ENCODE peak calls at places on chromosomes 3 and 15, in five cellular contexts. One of them, this sample, is unnamed.

GRCh38 chr3:94716326-94717018 is 653.6 kb downstream of the NSUN3 start:
- DNase-seq in lower lobe of right lung: no peak
- DNase-seq in RWPE1: no peak
- DNase-seq in SK-N-SH: no peak
- DNase-seq in endothelial cell: no peak
- DNase-seq in this sample: no peak

GRCh38 chr15:78481917-78482316 is 25.5 kb upstream of the HYKK start:
- DNase-seq in RWPE1: no peak
- DNase-seq in lower lobe of right lung: no peak
- DNase-seq in endothelial cell: no peak
- DNase-seq in SK-N-SH: no peak
- DNase-seq in this sample: no peak

GRCh38 chr3:103166890-103167289 is 732.1 kb downstream of the ZPLD1 start:
- DNase-seq in endothelial cell: no peak
- DNase-seq in RWPE1: no peak
- DNase-seq in SK-N-SH: no peak
- DNase-seq in lower lobe of right lung: no peak
- DNase-seq in this sample: no peak

GRCh38 chr3:52527732-52528595 is 5.7 kb downstream of the NT5DC2 start:
- DNase-seq in lower lobe of right lung: no peak
- DNase-seq in RWPE1: no peak
- DNase-seq in SK-N-SH: no peak
- DNase-seq in endothelial cell: no peak
- DNase-seq in this sample: no peak

GRCh38 chr15:57565326-57565725 is 26.4 kb upstream of the MYZAP start:
- DNase-seq in RWPE1: no peak
- DNase-seq in SK-N-SH: no peak
- DNase-seq in lower lobe of right lung: no peak
- DNase-seq in endothelial cell: no peak
- DNase-seq in this sample: no peak

GRCh38 chr3:46612324-46612723 is at the start of gene FAM240A:
- DNase-seq in RWPE1: no peak
- DNase-seq in SK-N-SH: no peak
- DNase-seq in endothelial cell: no peak
- DNase-seq in lower lobe of right lung: no peak
- DNase-seq in this sample: no peak

GRCh38 chr15:69451951-69452701 is 492 bp upstream of the RPLP1 start:
- DNase-seq in endothelial cell: no peak
- DNase-seq in lower lobe of right lung: peak
- DNase-seq in RWPE1: peak
- DNase-seq in SK-N-SH: peak
- DNase-seq in this sample: peak

GRCh38 chr3:86969500-86970189 is 21.3 kb downstream of the VGLL3 start:
- DNase-seq in SK-N-SH: peak
- DNase-seq in lower lobe of right lung: no peak
- DNase-seq in RWPE1: no peak
- DNase-seq in endothelial cell: peak
- DNase-seq in this sample: peak

GRCh38 chr15:43270113-43270665 is 3.5 kb upstream of the TGM5 start:
- DNase-seq in endothelial cell: no peak
- DNase-seq in SK-N-SH: no peak
- DNase-seq in RWPE1: no peak
- DNase-seq in lower lobe of right lung: no peak
- DNase-seq in this sample: no peak

GRCh38 chr3:128549283-128550112 is 56.5 kb upstream of the GATA2 start:
- DNase-seq in lower lobe of right lung: peak
- DNase-seq in RWPE1: peak
- DNase-seq in SK-N-SH: peak
- DNase-seq in endothelial cell: peak
- DNase-seq in this sample: peak

GRCh38 chr3:113927556-113927955 is 20.3 kb upstream of the ZDHHC23 start:
- DNase-seq in endothelial cell: no peak
- DNase-seq in RWPE1: no peak
- DNase-seq in lower lobe of right lung: no peak
- DNase-seq in SK-N-SH: no peak
- DNase-seq in this sample: no peak

GRCh38 chr3:171817074-171817748 is 6.9 kb upstream of the PLD1 start:
- DNase-seq in lower lobe of right lung: no peak
- DNase-seq in RWPE1: no peak
- DNase-seq in endothelial cell: no peak
- DNase-seq in SK-N-SH: no peak
- DNase-seq in this sample: no peak

GRCh38 chr3:193796089-193796488 is 203.1 kb downstream of the OPA1 start:
- DNase-seq in SK-N-SH: no peak
- DNase-seq in lower lobe of right lung: no peak
- DNase-seq in RWPE1: peak
- DNase-seq in endothelial cell: no peak
- DNase-seq in this sample: no peak

GRCh38 chr3:195385526-195385925 is 57.3 kb downstream of the ACAP2 start:
- DNase-seq in SK-N-SH: no peak
- DNase-seq in lower lobe of right lung: no peak
- DNase-seq in endothelial cell: no peak
- DNase-seq in RWPE1: no peak
- DNase-seq in this sample: no peak

GRCh38 chr3:187737401-187738088 is 7.7 kb downstream of the BCL6 start:
- DNase-seq in endothelial cell: peak
- DNase-seq in SK-N-SH: peak
- DNase-seq in lower lobe of right lung: peak
- DNase-seq in RWPE1: peak
- DNase-seq in this sample: peak

DNA sequence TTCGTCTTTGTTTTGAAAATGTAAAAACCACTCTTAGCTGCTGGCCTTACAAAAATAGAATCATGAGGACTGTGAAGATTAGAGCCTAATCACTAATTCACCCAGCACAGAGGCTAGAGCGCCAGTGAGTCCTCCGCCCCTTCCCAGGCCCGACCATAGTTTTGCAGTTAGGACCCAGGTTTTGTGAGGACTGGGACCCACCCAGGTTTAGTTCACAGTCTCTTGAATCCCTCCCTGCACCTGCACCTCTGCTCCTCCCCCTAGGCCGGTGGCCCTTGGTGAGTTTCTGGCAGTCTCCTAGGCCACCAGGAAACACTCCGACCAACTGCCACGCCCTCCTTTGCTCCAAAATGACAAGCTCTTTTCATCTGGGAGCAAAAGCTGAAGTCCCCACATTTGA is 136.0 kb upstream of the CCDC54 start:
- DNase-seq in RWPE1: peak
- DNase-seq in SK-N-SH: peak
- DNase-seq in endothelial cell: peak
- DNase-seq in lower lobe of right lung: peak
- DNase-seq in this sample: peak
- TF ChIP-seq CTCF in RWPE1: no peak
- TF ChIP-seq CTCF in SK-N-SH: no peak
- TF ChIP-seq CTCF in endothelial cell: no peak
- TF ChIP-seq CTCF in lower lobe of right lung: no peak
- TF ChIP-seq CTCF in this sample: no peak

GRCh38 chr15:80090879-80091503 is 31.5 kb downstream of the ZFAND6 start:
- DNase-seq in SK-N-SH: no peak
- DNase-seq in endothelial cell: no peak
- DNase-seq in lower lobe of right lung: no peak
- DNase-seq in RWPE1: no peak
- DNase-seq in this sample: peak
- TF ChIP-seq CTCF in SK-N-SH: peak
- TF ChIP-seq CTCF in endothelial cell: peak
- TF ChIP-seq CTCF in lower lobe of right lung: peak
- TF ChIP-seq CTCF in RWPE1: peak
- TF ChIP-seq CTCF in this sample: peak

DNA sequence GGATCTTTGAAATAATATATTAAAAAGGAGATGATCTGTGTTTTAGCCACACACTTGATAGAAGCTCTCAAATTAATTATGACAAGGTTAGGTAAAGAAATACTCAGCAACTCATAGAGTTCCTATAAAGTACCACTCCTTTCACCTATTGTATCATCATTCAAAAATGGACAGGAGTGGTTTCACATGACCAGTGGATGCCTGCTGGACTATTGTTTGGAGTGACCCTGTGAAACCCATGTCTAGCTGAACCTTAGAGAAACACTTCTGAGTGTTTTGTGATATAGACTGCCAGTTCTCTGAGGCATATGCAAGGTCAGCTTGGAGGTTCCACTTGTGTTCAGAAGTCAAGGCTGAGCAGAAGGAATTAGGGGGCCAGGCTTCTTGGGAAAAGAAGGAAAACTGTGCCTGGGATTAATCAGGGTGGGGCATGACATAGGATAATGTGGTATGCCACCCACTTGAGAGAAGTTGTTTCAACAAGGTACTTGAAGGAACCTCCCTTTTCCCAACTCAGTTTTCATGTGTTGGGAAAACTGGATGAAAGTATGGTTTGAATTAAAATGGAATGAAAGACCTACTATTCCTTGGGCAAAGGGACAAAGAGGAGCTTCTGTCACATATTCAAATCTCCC is 15.4 kb downstream of the PARP14 start:
- DNase-seq in RWPE1: no peak
- DNase-seq in lower lobe of right lung: no peak
- DNase-seq in endothelial cell: no peak
- DNase-seq in SK-N-SH: no peak
- DNase-seq in this sample: no peak
- TF ChIP-seq CTCF in RWPE1: no peak
- TF ChIP-seq CTCF in lower lobe of right lung: no peak
- TF ChIP-seq CTCF in endothelial cell: no peak
- TF ChIP-seq CTCF in SK-N-SH: no peak
- TF ChIP-seq CTCF in this sample: no peak

GRCh38 chr3:8338424-8338823 is 163.2 kb upstream of the LMCD1 start:
- DNase-seq in SK-N-SH: no peak
- DNase-seq in endothelial cell: no peak
- DNase-seq in lower lobe of right lung: no peak
- DNase-seq in RWPE1: no peak
- DNase-seq in this sample: no peak

GRCh38 chr3:8341853-8342252 is 159.8 kb upstream of the LMCD1 start:
- DNase-seq in SK-N-SH: no peak
- DNase-seq in RWPE1: no peak
- DNase-seq in lower lobe of right lung: no peak
- DNase-seq in endothelial cell: no peak
- DNase-seq in this sample: no peak

DNA sequence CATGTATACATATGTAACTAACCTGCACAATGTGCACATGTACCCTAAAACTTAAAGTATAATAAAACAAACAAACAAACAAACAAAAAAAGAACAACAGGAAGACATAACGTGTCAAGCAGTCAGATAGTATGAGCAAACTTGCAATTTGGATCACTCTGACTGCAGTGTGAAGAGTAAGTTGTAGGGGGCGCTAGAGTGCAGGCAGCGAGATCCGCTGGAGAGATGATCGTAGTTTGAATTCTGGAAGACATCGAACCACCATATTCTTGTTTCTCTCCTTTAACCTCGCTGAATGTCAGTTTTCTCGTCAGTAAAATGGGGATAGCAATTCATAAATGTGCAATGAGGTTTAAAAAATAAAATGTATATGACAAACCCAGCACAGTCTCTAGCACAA is 165.2 kb upstream of the LMCD1 start:
- DNase-seq in lower lobe of right lung: no peak
- DNase-seq in SK-N-SH: no peak
- DNase-seq in endothelial cell: no peak
- DNase-seq in RWPE1: no peak
- DNase-seq in this sample: no peak
- TF ChIP-seq CTCF in lower lobe of right lung: no peak
- TF ChIP-seq CTCF in SK-N-SH: peak
- TF ChIP-seq CTCF in endothelial cell: peak
- TF ChIP-seq CTCF in RWPE1: no peak
- TF ChIP-seq CTCF in this sample: peak

GRCh38 chr15:52217186-52217585 is 26.0 kb upstream of the GNB5 start:
- DNase-seq in RWPE1: peak
- DNase-seq in endothelial cell: peak
- DNase-seq in lower lobe of right lung: no peak
- DNase-seq in SK-N-SH: no peak
- DNase-seq in this sample: no peak
- TF ChIP-seq CTCF in RWPE1: no peak
- TF ChIP-seq CTCF in endothelial cell: no peak
- TF ChIP-seq CTCF in lower lobe of right lung: no peak
- TF ChIP-seq CTCF in SK-N-SH: peak
- TF ChIP-seq CTCF in this sample: no peak

GRCh38 chr15:80461370-80462060 is 57.3 kb downstream of the ARNT2 start:
- DNase-seq in RWPE1: no peak
- DNase-seq in lower lobe of right lung: no peak
- DNase-seq in endothelial cell: no peak
- DNase-seq in SK-N-SH: no peak
- DNase-seq in this sample: no peak
- TF ChIP-seq CTCF in RWPE1: no peak
- TF ChIP-seq CTCF in lower lobe of right lung: no peak
- TF ChIP-seq CTCF in endothelial cell: no peak
- TF ChIP-seq CTCF in SK-N-SH: no peak
- TF ChIP-seq CTCF in this sample: no peak

GRCh38 chr15:33179874-33180273 is 14.6 kb downstream of the FMN1 start:
- DNase-seq in endothelial cell: no peak
- DNase-seq in SK-N-SH: no peak
- DNase-seq in lower lobe of right lung: no peak
- DNase-seq in RWPE1: no peak
- DNase-seq in this sample: no peak
- TF ChIP-seq CTCF in endothelial cell: no peak
- TF ChIP-seq CTCF in SK-N-SH: no peak
- TF ChIP-seq CTCF in lower lobe of right lung: no peak
- TF ChIP-seq CTCF in RWPE1: no peak
- TF ChIP-seq CTCF in this sample: no peak

This sample was measured in fibroblast of mammary gland.